ENCODE peak calls at places on chromosomes 1 and 21, in seven cellular contexts. Y is H54; P is Ammon's horn; G is activated CD4-positive, alpha-beta T cell treated with anti-CD3 and anti-CD28 coated beads, Interleukin-2, amount 50 U/mL, for 1 hour; Z is lower lobe of right lung; V is ovary; W is NCI-H2171 treated with DMSO at 0.1 percent for 48 hours. N is an unnamed sample.

GRCh38 chr1:20848162-20848561 is 61.1 kb upstream of the HP1BP3 start:
- DNase-seq in Z (no peak), W (no peak), Y (no peak), V (no peak), G (no peak), P (no peak), N (no peak)

GRCh38 chr1:36763771-36764170 is 270.5 kb downstream of the GRIK3 start:
- DNase-seq in Y (no peak), W (no peak), Z (no peak), P (no peak), G (no peak), V (no peak), N (no peak)

GRCh38 chr1:110070282-110070967 is at the start of gene ALX3:
- DNase-seq in V (no peak), G (no peak), Y (no peak), Z (no peak), P (no peak), W (no peak), N (no peak)

GRCh38 chr1:23576338-23577055 is 17.2 kb upstream of the ID3 start:
- DNase-seq in Y (no peak), V (no peak), G (no peak), W (no peak), Z (no peak), P (no peak), N (no peak)

GRCh38 chr1:155591770-155592169 is 18.2 kb upstream of the MSTO1 start:
- DNase-seq in Z (no peak), P (peak), G (no peak), V (no peak), W (peak), Y (peak), N (peak)

GRCh38 chr1:160708821-160709220 is 2.8 kb downstream of the CD48 start:
- DNase-seq in V (no peak), G (peak), Z (no peak), W (no peak), P (no peak), Y (no peak), N (no peak)

GRCh38 chr1:167460836-167461235 is 57.5 kb downstream of the CD247 start:
- DNase-seq in V (peak), Y (no peak), Z (no peak), W (no peak), G (peak), P (peak), N (no peak)

GRCh38 chr1:94022471-94023189 is 98.3 kb downstream of the ABCA4 start:
- DNase-seq in V (no peak), G (no peak), Y (peak), Z (no peak), W (no peak), P (no peak), N (no peak)

GRCh38 chr1:151508721-151509292 is 2.4 kb upstream of the CGN start:
- DNase-seq in W (no peak), Y (no peak), Z (peak), P (no peak), G (no peak), V (no peak), N (no peak)

GRCh38 chr21:42699196-42699595 is 45.8 kb downstream of the PDE9A start:
- DNase-seq in G (no peak), Y (no peak), W (no peak), Z (no peak), V (no peak), P (no peak), N (no peak)

GRCh38 chr1:66302810-66303209 is 231.1 kb upstream of the SGIP1 start:
- DNase-seq in V (no peak), Y (no peak), W (no peak), Z (no peak), G (no peak), P (no peak), N (no peak)

GRCh38 chr1:166933633-166934032 is 41.7 kb downstream of the ILDR2 start:
- DNase-seq in W (no peak), Z (no peak), V (no peak), G (no peak), P (no peak), Y (no peak), N (no peak)

GRCh38 chr1:97412737-97413136 is 508.1 kb downstream of the DPYD start:
- DNase-seq in W (no peak), V (no peak), P (no peak), Y (no peak), Z (no peak), G (no peak), N (no peak)

GRCh38 chr1:63322248-63322943 is at the start of gene FOXD3:
- DNase-seq in P (no peak), Y (peak), G (no peak), V (peak), Z (peak), W (peak), N (peak)

GRCh38 chr1:144551107-144551542 is 41.6 kb upstream of the PPIAL4F start:
- DNase-seq in G (no peak), P (peak), W (no peak), Z (no peak), Y (no peak), V (no peak), N (peak)

GRCh38 chr1:229714964-229715603 is 89.0 kb downstream of the URB2 start:
- DNase-seq in W (no peak), P (no peak), Z (no peak), G (peak), Y (no peak), V (no peak), N (no peak)

GRCh38 chr1:87940410-87940809 is 611.7 kb downstream of the LMO4 start:
- DNase-seq in W (no peak), G (no peak), V (no peak), Z (no peak), Y (no peak), P (no peak), N (no peak)

GRCh38 chr1:157992031-157992568 is 1.3 kb upstream of the KIRREL1 start:
- DNase-seq in V (peak), Y (peak), Z (no peak), P (peak), G (peak), W (peak), N (peak)

GRCh38 chr1:225655509-225656258 is 2.8 kb upstream of the ENAH start:
- DNase-seq in P (peak), Y (peak), V (peak), Z (no peak), W (no peak), G (no peak), N (peak)

GRCh38 chr1:161954466-161954865 is 69.2 kb downstream of the OLFML2B start:
- DNase-seq in W (no peak), G (no peak), V (no peak), P (no peak), Y (no peak), Z (no peak), N (no peak)

GRCh38 chr1:41683681-41684500 is 199.4 kb upstream of the EDN2 start:
- DNase-seq in P (no peak), Y (peak), Z (no peak), V (no peak), W (no peak), G (no peak), N (no peak)

GRCh38 chr21:31426235-31426797 is 82.3 kb upstream of the TIAM1 start:
- DNase-seq in W (no peak), Z (no peak), V (no peak), P (no peak), Y (no peak), G (no peak), N (no peak)

GRCh38 chr1:179153217-179153616 is 71.3 kb downstream of the TOR3A start:
- DNase-seq in P (no peak), Y (no peak), G (no peak), V (no peak), Z (no peak), W (no peak), N (no peak)

GRCh38 chr1:89812992-89813391 is 7.8 kb upstream of the LRRC8D start:
- DNase-seq in Z (no peak), W (no peak), G (no peak), Y (no peak), P (no peak), V (no peak), N (no peak)

GRCh38 chr1:204106825-204107224 is 33.9 kb downstream of the SOX13 start:
- DNase-seq in G (no peak), P (no peak), W (no peak), V (no peak), Z (no peak), Y (no peak), N (no peak)

GRCh38 chr1:99525313-99525712 is 120.6 kb upstream of the PALMD start:
- DNase-seq in P (no peak), V (no peak), W (no peak), Z (no peak), G (no peak), Y (no peak), N (no peak)

GRCh38 chr1:166705376-166706289 is 133.6 kb upstream of the POGK start:
- DNase-seq in W (no peak), G (no peak), P (no peak), V (no peak), Y (no peak), Z (no peak), N (no peak)

GRCh38 chr1:230857077-230857476 is 11.2 kb downstream of the C1orf198 start:
- DNase-seq in G (no peak), Y (no peak), P (peak), Z (no peak), V (no peak), W (no peak), N (no peak)

GRCh38 chr1:22021061-22021460 is 19.6 kb downstream of the CELA3A start:
- DNase-seq in V (no peak), Z (no peak), P (no peak), G (no peak), W (no peak), Y (no peak), N (no peak)

GRCh38 chr21:29499734-29500343 is 201.1 kb downstream of the BACH1 start:
- DNase-seq in Z (no peak), G (no peak), V (no peak), P (peak), Y (peak), W (peak), N (peak)

GRCh38 chr1:47661065-47661464 is 223.2 kb downstream of the FOXD2 start:
- DNase-seq in Y (no peak), P (no peak), Z (no peak), W (peak), V (no peak), G (no peak), N (peak)

GRCh38 chr1:84164567-84165021 is 20.5 kb downstream of the PRKACB start:
- DNase-seq in G (no peak), V (no peak), W (no peak), Y (no peak), Z (no peak), P (peak), N (no peak)

N was measured in DMS 273 treated with DMSO at 0.1 percent for 48 hours.